ENCODE peak calls at places on chromosomes 1 and 21, in six cellular contexts. W is SK-N-SH; P is CD8-positive, alpha-beta memory T cell; Y is right lobe of liver; O is tibial nerve; N is retinal pigment epithelial cell. C is an unnamed sample.

GRCh38 chr1:193077991-193078390 is 18.6 kb downstream of the RO60 start:
- DNase-seq in W (no peak), P (no peak), Y (no peak), O (no peak), N (no peak), C (no peak)

GRCh38 chr21:41168391-41169257 is 664 bp downstream of the BACE2 start:
- DNase-seq in W (peak; percentile 27), P (no peak), Y (peak; percentile 60), O (peak; percentile 60), N (peak; percentile 62), C (peak; percentile 54)

GRCh38 chr1:3016641-3017439 is 4.4 kb upstream of the ACTRT2 start:
- DNase-seq in W (no peak), P (no peak), Y (no peak), O (no peak), N (no peak), C (peak; percentile 30)

GRCh38 chr1:246797157-246797556 is 72.9 kb downstream of the SCCPDH start:
- DNase-seq in W (no peak), P (no peak), Y (no peak), O (no peak), N (no peak), C (no peak)

GRCh38 chr1:17194981-17195528 is 9.9 kb upstream of the PADI1 start:
- DNase-seq in W (no peak), P (no peak), Y (no peak), O (no peak), N (no peak), C (no peak)

GRCh38 chr21:29730281-29730680 is 209.5 kb downstream of the GRIK1 start:
- DNase-seq in W (no peak), P (no peak), Y (no peak), O (no peak), N (peak; percentile 1), C (no peak)

GRCh38 chr1:54979327-54979891 is 1.0 kb upstream of the TMEM61 start:
- DNase-seq in W (no peak), P (no peak), Y (no peak), O (no peak), N (no peak), C (no peak)

GRCh38 chr1:99445486-99445885 is 181.2 kb downstream of the PLPPR4 start:
- DNase-seq in W (no peak), P (no peak), Y (no peak), O (no peak), N (no peak), C (no peak)

GRCh38 chr21:31901342-31901741 is 28.5 kb downstream of the HUNK start:
- DNase-seq in W (no peak), P (no peak), Y (peak; percentile 82), O (no peak), N (no peak), C (peak; percentile 78)

GRCh38 chr1:8889925-8890785 is 11.7 kb upstream of the ENO1 start:
- DNase-seq in W (peak; percentile 92), P (no peak), Y (peak; percentile 82), O (peak; percentile 89), N (peak; percentile 79), C (no peak)

GRCh38 chr1:241711326-241711725 is 59.2 kb downstream of the WDR64 start:
- DNase-seq in W (no peak), P (no peak), Y (no peak), O (no peak), N (no peak), C (no peak)

GRCh38 chr1:115426990-115427389 is 88.9 kb upstream of the NGF start:
- DNase-seq in W (no peak), P (no peak), Y (no peak), O (no peak), N (no peak), C (no peak)

DNA sequence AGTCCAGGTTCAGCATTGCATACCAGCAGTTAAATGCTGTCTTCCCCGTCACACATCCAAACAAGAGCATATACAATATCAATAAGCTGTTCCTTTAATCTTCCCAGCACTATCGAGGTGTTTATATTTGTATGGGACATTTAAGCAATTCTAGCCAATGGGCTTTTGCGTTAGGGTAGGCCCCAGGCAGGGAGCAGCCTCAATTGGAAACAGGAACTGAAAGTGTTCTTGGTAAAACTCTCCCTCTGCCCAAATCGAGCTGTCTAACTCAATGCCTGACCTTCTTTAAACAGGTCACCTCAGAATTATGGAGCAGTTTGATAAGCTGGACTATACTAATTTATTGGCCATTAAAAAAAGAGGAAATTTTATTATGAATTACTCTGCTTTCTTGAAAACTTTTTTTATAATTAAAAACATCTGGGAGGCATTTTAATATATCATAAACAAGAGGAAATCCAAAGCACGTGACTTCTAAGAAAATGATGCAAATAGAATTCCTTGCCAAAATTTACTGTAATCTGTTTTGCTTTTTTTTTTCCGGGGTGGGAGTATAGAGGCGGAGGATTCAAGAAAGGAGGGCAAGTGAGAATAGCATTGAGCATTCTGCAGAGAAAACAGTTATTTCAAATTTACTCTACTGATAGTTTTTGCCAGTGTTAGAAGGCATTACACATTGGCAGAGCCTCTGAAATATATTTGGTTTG is 498.1 kb downstream of the LMO4 start:
- DNase-seq in W (peak; percentile 7), P (no peak), Y (no peak), O (peak; percentile 40), N (no peak), C (no peak)
- H3K4me3 ChIP-seq in W (no peak overlapping the region), P (no peak overlapping the region), Y (no peak overlapping the region), O (no peak overlapping the region), N (no peak overlapping the region), C (no peak overlapping the region)

DNA sequence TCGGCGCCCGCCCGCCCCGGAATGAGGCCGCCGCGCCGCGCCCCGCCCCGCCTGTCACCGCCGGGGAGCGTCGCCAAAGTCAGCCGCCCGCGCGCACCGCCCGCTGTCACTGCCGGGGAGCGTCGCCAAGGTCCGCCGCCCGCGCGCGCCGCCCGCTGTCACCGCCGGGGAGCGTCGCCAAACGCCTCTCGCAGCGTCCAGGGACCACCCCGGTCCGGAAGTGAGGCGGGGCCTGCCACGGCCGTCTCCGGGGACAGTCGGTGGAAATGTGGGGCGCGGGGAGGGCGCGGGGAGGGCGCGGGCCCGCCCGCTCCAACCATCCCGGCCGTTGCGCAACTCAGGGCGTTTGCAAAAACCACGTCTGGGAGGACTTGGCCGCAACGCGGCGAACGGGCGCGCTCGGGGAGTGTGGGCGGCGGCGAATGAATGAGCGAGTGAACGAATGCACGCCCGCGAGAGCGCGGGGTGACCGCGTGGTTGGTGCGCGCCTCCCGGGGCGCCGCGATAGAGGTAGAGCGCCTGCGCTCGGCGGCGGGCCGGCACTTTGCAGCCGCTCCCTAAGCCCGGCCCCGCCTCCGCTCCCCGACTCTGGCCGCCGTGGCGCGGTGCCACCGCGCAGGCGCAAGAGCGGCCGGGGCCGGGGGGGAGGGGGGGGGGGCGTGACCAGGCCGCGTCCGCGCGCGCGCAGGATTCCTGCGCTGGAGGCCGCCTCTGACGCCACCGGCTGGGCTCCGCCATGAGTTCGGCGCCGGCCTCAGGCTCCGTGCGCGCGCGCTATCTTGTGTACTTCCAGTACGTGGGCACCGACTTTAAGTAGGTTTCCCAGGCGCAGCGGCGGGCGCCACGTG is at the start of the genes ACAP3 and PUSL1:
- DNase-seq in W (peak; percentile 98), P (peak; percentile 85), Y (peak; percentile 94), O (peak; percentile 87), N (peak; percentile 62), C (peak; percentile 94)
- H3K4me3 ChIP-seq in W (peak within 1 kb of the TSS; percentile 73), P (peak within 1 kb of the TSS; percentile 74), Y (peak within 1 kb of the TSS; percentile 92), O (peak within 1 kb of the TSS; percentile 84), N (peak within 1 kb of the TSS; percentile 61), C (peak within 1 kb of the TSS; percentile 92)

DNA sequence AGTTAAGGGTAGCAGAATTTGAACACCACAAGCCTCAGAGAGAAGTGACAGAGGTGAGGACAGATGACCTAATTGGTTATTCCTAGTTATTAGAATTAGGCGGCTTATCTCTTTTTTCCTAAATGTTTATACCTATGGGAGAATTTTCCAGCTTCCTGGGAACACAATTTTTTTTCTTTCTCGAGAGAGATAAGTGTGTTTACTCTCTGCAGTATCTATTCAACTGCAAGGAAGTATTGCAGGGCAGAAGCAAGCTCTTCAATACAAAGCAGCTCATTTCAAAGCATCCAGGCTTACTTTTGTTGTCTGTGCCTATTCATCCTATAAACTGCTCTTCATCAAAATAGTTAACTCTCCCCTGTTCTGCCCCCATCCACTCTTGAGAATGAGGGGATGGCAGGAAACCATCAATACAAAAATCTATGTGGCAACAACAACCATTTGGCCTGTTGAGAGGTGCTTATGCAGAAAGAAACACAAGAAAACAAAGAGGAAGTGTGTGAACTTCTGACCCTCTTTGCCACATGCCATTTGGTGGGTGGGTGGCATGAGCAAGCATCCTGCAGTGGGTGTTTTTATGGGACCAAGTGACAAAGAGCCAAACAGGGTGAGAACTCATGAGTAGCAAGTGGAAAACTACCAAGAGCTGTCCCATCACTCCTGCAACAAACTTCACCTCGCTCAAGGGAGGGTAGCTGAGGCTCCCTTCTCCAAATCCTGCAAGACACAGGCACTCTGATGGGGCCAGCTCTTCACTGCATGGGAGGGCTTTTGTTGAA is 50.6 kb upstream of the MRPS6 start:
- DNase-seq in W (no peak), P (no peak), Y (no peak), O (no peak), N (no peak), C (no peak)
- H3K4me3 ChIP-seq in W (no peak overlapping the region), P (no peak overlapping the region), Y (no peak overlapping the region), O (no peak overlapping the region), N (no peak overlapping the region), C (no peak overlapping the region)

GRCh38 chr1:111204923-111205723 is 4.7 kb upstream of the DENND2D start:
- DNase-seq in W (no peak), P (no peak), Y (no peak), O (no peak), N (no peak), C (no peak)
- H3K4me3 ChIP-seq in W (no peak overlapping the region), P (peak overlapping the region; percentile 24), Y (no peak overlapping the region), O (peak overlapping the region; percentile 80), N (peak overlapping the region; percentile 43), C (no peak overlapping the region)

DNA sequence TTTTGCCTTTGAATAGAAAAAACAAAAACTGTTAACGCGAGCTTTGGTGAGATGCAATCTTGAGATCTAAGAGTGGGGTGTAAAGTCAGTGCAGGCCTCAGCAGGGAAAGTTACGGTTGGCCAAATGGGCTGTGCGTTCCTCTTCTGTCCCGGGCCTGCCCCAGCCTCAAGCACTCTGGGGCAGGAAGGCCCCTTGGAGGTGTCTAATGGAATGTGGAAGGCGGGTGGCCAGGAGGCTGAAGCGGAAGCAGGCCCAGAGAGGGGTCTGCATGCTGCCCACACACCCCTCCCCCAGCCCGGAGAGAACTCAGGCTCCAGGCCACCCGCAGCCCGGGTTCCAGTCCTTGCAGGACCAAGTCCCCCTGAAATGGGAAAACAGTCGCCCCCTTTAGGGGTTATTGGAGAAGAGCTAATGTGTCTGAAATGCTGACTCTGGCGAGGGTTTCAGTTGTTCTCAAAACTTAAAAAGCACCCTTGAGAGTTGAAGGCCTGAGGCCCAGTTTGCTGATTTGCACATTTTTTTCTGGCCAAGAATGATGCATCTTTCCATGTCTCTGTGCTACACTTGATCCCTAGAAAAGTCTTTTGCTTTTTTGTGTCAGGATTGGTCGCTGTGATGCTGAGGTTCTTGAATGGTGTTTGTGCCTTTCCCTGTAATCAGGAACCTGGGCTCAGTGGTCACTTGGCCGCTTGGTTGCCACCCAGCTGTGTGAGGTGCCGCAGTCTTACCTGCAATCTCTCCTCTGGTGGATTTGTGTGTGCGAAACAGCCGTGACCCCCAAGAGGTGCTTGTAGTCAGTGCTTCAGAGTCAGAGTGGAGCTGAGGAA is 2.0 kb downstream of the COL18A1 start:
- DNase-seq in W (no peak), P (no peak), Y (peak; percentile 53), O (no peak), N (no peak), C (no peak)
- H3K4me3 ChIP-seq in W (peak overlapping the region; percentile 77), P (no peak overlapping the region), Y (no peak overlapping the region), O (no peak overlapping the region), N (peak overlapping the region; percentile 83), C (no peak overlapping the region)